ENCODE peak calls at places on chromosomes 16 and 17, in five cellular contexts. One of them, this sample, is unnamed.
A peak's percentile ranks its signal among the peaks of the same experiment; 100 is the strongest.

GRCh38 chr16:48365030-48365600 is 20.1 kb downstream of the SIAH1 start:
- DNase-seq in prostate gland: peak; percentile 52
- DNase-seq in activated naive CD4-positive, alpha-beta T cell treated with Interleukin-2 at 50 U/mL for 16 hours: no peak
- DNase-seq in OCI-LY7: no peak
- DNase-seq in activated CD4-positive, alpha-beta T cell treated with anti-CD3 and anti-CD28 coated beads, Interleukin-2, amount 50 U/mL, for 1 hour: no peak
- DNase-seq in this sample: no peak

GRCh38 chr17:33137411-33137810 is 145.8 kb downstream of the SPACA3 start:
- DNase-seq in prostate gland: no peak
- DNase-seq in activated CD4-positive, alpha-beta T cell treated with anti-CD3 and anti-CD28 coated beads, Interleukin-2, amount 50 U/mL, for 1 hour: no peak
- DNase-seq in OCI-LY7: no peak
- DNase-seq in activated naive CD4-positive, alpha-beta T cell treated with Interleukin-2 at 50 U/mL for 16 hours: no peak
- DNase-seq in this sample: no peak

GRCh38 chr16:70685938-70686375 is at the start of gene MTSS2:
- DNase-seq in prostate gland: peak; percentile 92
- DNase-seq in activated CD4-positive, alpha-beta T cell treated with anti-CD3 and anti-CD28 coated beads, Interleukin-2, amount 50 U/mL, for 1 hour: no peak
- DNase-seq in activated naive CD4-positive, alpha-beta T cell treated with Interleukin-2 at 50 U/mL for 16 hours: no peak
- DNase-seq in OCI-LY7: no peak
- DNase-seq in this sample: peak; percentile 90

GRCh38 chr17:67434061-67434525 is 57.0 kb downstream of the PITPNC1 start:
- DNase-seq in activated CD4-positive, alpha-beta T cell treated with anti-CD3 and anti-CD28 coated beads, Interleukin-2, amount 50 U/mL, for 1 hour: peak; percentile 50
- DNase-seq in activated naive CD4-positive, alpha-beta T cell treated with Interleukin-2 at 50 U/mL for 16 hours: peak; percentile 57
- DNase-seq in prostate gland: no peak
- DNase-seq in OCI-LY7: no peak
- DNase-seq in this sample: no peak

GRCh38 chr16:11218324-11218962 is 37.6 kb downstream of the SOCS1 start:
- DNase-seq in OCI-LY7: no peak
- DNase-seq in activated CD4-positive, alpha-beta T cell treated with anti-CD3 and anti-CD28 coated beads, Interleukin-2, amount 50 U/mL, for 1 hour: no peak
- DNase-seq in prostate gland: no peak
- DNase-seq in activated naive CD4-positive, alpha-beta T cell treated with Interleukin-2 at 50 U/mL for 16 hours: no peak
- DNase-seq in this sample: no peak

GRCh38 chr16:3068486-3068885 is 3.0 kb downstream of the IL32 start:
- DNase-seq in OCI-LY7: no peak
- DNase-seq in activated naive CD4-positive, alpha-beta T cell treated with Interleukin-2 at 50 U/mL for 16 hours: no peak
- DNase-seq in activated CD4-positive, alpha-beta T cell treated with anti-CD3 and anti-CD28 coated beads, Interleukin-2, amount 50 U/mL, for 1 hour: no peak
- DNase-seq in prostate gland: no peak
- DNase-seq in this sample: no peak

GRCh38 chr16:9374076-9374475 is 282.6 kb downstream of the HAPSTR1 start:
- DNase-seq in activated CD4-positive, alpha-beta T cell treated with anti-CD3 and anti-CD28 coated beads, Interleukin-2, amount 50 U/mL, for 1 hour: no peak
- DNase-seq in prostate gland: no peak
- DNase-seq in OCI-LY7: no peak
- DNase-seq in activated naive CD4-positive, alpha-beta T cell treated with Interleukin-2 at 50 U/mL for 16 hours: no peak
- DNase-seq in this sample: no peak

GRCh38 chr16:31083081-31083480 is 5.7 kb downstream of the PRSS53 start:
- DNase-seq in prostate gland: no peak
- DNase-seq in OCI-LY7: no peak
- DNase-seq in activated CD4-positive, alpha-beta T cell treated with anti-CD3 and anti-CD28 coated beads, Interleukin-2, amount 50 U/mL, for 1 hour: no peak
- DNase-seq in activated naive CD4-positive, alpha-beta T cell treated with Interleukin-2 at 50 U/mL for 16 hours: no peak
- DNase-seq in this sample: no peak

GRCh38 chr16:4261557-4262172 is 11.2 kb downstream of the TFAP4 start:
- DNase-seq in activated naive CD4-positive, alpha-beta T cell treated with Interleukin-2 at 50 U/mL for 16 hours: peak; percentile 29
- DNase-seq in prostate gland: no peak
- DNase-seq in activated CD4-positive, alpha-beta T cell treated with anti-CD3 and anti-CD28 coated beads, Interleukin-2, amount 50 U/mL, for 1 hour: peak; percentile 28
- DNase-seq in OCI-LY7: peak; percentile 20
- DNase-seq in this sample: peak; percentile 39

GRCh38 chr17:47704116-47704515 is 10.2 kb downstream of the TBKBP1 start:
- DNase-seq in activated CD4-positive, alpha-beta T cell treated with anti-CD3 and anti-CD28 coated beads, Interleukin-2, amount 50 U/mL, for 1 hour: no peak
- DNase-seq in OCI-LY7: peak; percentile 33
- DNase-seq in activated naive CD4-positive, alpha-beta T cell treated with Interleukin-2 at 50 U/mL for 16 hours: no peak
- DNase-seq in prostate gland: no peak
- DNase-seq in this sample: no peak

GRCh38 chr17:10316986-10317834 is 55.6 kb downstream of the MYH13 start:
- DNase-seq in activated CD4-positive, alpha-beta T cell treated with anti-CD3 and anti-CD28 coated beads, Interleukin-2, amount 50 U/mL, for 1 hour: peak; percentile 9
- DNase-seq in OCI-LY7: peak; percentile 30
- DNase-seq in prostate gland: peak; percentile 33
- DNase-seq in activated naive CD4-positive, alpha-beta T cell treated with Interleukin-2 at 50 U/mL for 16 hours: peak; percentile 29
- DNase-seq in this sample: peak; percentile 71

GRCh38 chr17:38712593-38712992 is 7.5 kb downstream of the MLLT6 start:
- DNase-seq in activated naive CD4-positive, alpha-beta T cell treated with Interleukin-2 at 50 U/mL for 16 hours: no peak
- DNase-seq in activated CD4-positive, alpha-beta T cell treated with anti-CD3 and anti-CD28 coated beads, Interleukin-2, amount 50 U/mL, for 1 hour: no peak
- DNase-seq in OCI-LY7: no peak
- DNase-seq in prostate gland: no peak
- DNase-seq in this sample: no peak

GRCh38 chr16:67406111-67406593 is 10.1 kb downstream of the ZDHHC1 start:
- DNase-seq in activated naive CD4-positive, alpha-beta T cell treated with Interleukin-2 at 50 U/mL for 16 hours: no peak
- DNase-seq in activated CD4-positive, alpha-beta T cell treated with anti-CD3 and anti-CD28 coated beads, Interleukin-2, amount 50 U/mL, for 1 hour: no peak
- DNase-seq in OCI-LY7: no peak
- DNase-seq in prostate gland: no peak
- DNase-seq in this sample: peak; percentile 79

GRCh38 chr17:59972778-59973177 is 8.2 kb upstream of the RNFT1 start:
- DNase-seq in activated naive CD4-positive, alpha-beta T cell treated with Interleukin-2 at 50 U/mL for 16 hours: no peak
- DNase-seq in prostate gland: no peak
- DNase-seq in activated CD4-positive, alpha-beta T cell treated with anti-CD3 and anti-CD28 coated beads, Interleukin-2, amount 50 U/mL, for 1 hour: no peak
- DNase-seq in OCI-LY7: no peak
- DNase-seq in this sample: no peak

GRCh38 chr16:68356249-68356918 is 45.6 kb downstream of the PRMT7 start:
- DNase-seq in prostate gland: no peak
- DNase-seq in activated naive CD4-positive, alpha-beta T cell treated with Interleukin-2 at 50 U/mL for 16 hours: peak; percentile 72
- DNase-seq in activated CD4-positive, alpha-beta T cell treated with anti-CD3 and anti-CD28 coated beads, Interleukin-2, amount 50 U/mL, for 1 hour: peak; percentile 45
- DNase-seq in OCI-LY7: peak; percentile 24
- DNase-seq in this sample: no peak

GRCh38 chr17:63622571-63623390 is 564 bp downstream of the MAP3K3 start:
- DNase-seq in prostate gland: peak; percentile 49
- DNase-seq in activated naive CD4-positive, alpha-beta T cell treated with Interleukin-2 at 50 U/mL for 16 hours: peak; percentile 73
- DNase-seq in activated CD4-positive, alpha-beta T cell treated with anti-CD3 and anti-CD28 coated beads, Interleukin-2, amount 50 U/mL, for 1 hour: peak; percentile 54
- DNase-seq in OCI-LY7: peak; percentile 55
- DNase-seq in this sample: peak; percentile 62

GRCh38 chr17:29621751-29622194 is 939 bp downstream of the CORO6 start:
- DNase-seq in prostate gland: no peak
- DNase-seq in activated CD4-positive, alpha-beta T cell treated with anti-CD3 and anti-CD28 coated beads, Interleukin-2, amount 50 U/mL, for 1 hour: no peak
- DNase-seq in activated naive CD4-positive, alpha-beta T cell treated with Interleukin-2 at 50 U/mL for 16 hours: no peak
- DNase-seq in OCI-LY7: no peak
- DNase-seq in this sample: no peak

GRCh38 chr16:58126451-58126968 is 2.7 kb downstream of the CFAP20 start:
- DNase-seq in prostate gland: no peak
- DNase-seq in activated naive CD4-positive, alpha-beta T cell treated with Interleukin-2 at 50 U/mL for 16 hours: no peak
- DNase-seq in OCI-LY7: no peak
- DNase-seq in activated CD4-positive, alpha-beta T cell treated with anti-CD3 and anti-CD28 coated beads, Interleukin-2, amount 50 U/mL, for 1 hour: no peak
- DNase-seq in this sample: no peak

GRCh38 chr17:2707721-2708584 is 3.6 kb downstream of the CLUH start:
- DNase-seq in activated CD4-positive, alpha-beta T cell treated with anti-CD3 and anti-CD28 coated beads, Interleukin-2, amount 50 U/mL, for 1 hour: no peak
- DNase-seq in activated naive CD4-positive, alpha-beta T cell treated with Interleukin-2 at 50 U/mL for 16 hours: no peak
- DNase-seq in OCI-LY7: peak; percentile 34
- DNase-seq in prostate gland: no peak
- DNase-seq in this sample: peak; percentile 44

GRCh38 chr16:3444032-3444388 is 530 bp downstream of the NAA60 start:
- DNase-seq in activated CD4-positive, alpha-beta T cell treated with anti-CD3 and anti-CD28 coated beads, Interleukin-2, amount 50 U/mL, for 1 hour: no peak
- DNase-seq in OCI-LY7: peak; percentile 51
- DNase-seq in prostate gland: no peak
- DNase-seq in activated naive CD4-positive, alpha-beta T cell treated with Interleukin-2 at 50 U/mL for 16 hours: peak; percentile 51
- DNase-seq in this sample: no peak

GRCh38 chr16:57303910-57304168 is 19.4 kb upstream of the PLLP start:
- DNase-seq in activated CD4-positive, alpha-beta T cell treated with anti-CD3 and anti-CD28 coated beads, Interleukin-2, amount 50 U/mL, for 1 hour: no peak
- DNase-seq in OCI-LY7: no peak
- DNase-seq in activated naive CD4-positive, alpha-beta T cell treated with Interleukin-2 at 50 U/mL for 16 hours: no peak
- DNase-seq in prostate gland: no peak
- DNase-seq in this sample: no peak

GRCh38 chr17:49197346-49197998 is 12.9 kb downstream of the GNGT2 start:
- DNase-seq in activated CD4-positive, alpha-beta T cell treated with anti-CD3 and anti-CD28 coated beads, Interleukin-2, amount 50 U/mL, for 1 hour: no peak
- DNase-seq in activated naive CD4-positive, alpha-beta T cell treated with Interleukin-2 at 50 U/mL for 16 hours: no peak
- DNase-seq in OCI-LY7: no peak
- DNase-seq in prostate gland: no peak
- DNase-seq in this sample: no peak

GRCh38 chr16:50842589-50842988 is 100.7 kb downstream of the CYLD start:
- DNase-seq in activated CD4-positive, alpha-beta T cell treated with anti-CD3 and anti-CD28 coated beads, Interleukin-2, amount 50 U/mL, for 1 hour: no peak
- DNase-seq in prostate gland: no peak
- DNase-seq in OCI-LY7: no peak
- DNase-seq in activated naive CD4-positive, alpha-beta T cell treated with Interleukin-2 at 50 U/mL for 16 hours: peak; percentile 13
- DNase-seq in this sample: no peak

GRCh38 chr17:28675980-28676379 is 14.0 kb downstream of the SUPT6H start:
- DNase-seq in activated naive CD4-positive, alpha-beta T cell treated with Interleukin-2 at 50 U/mL for 16 hours: no peak
- DNase-seq in OCI-LY7: peak; percentile 56
- DNase-seq in activated CD4-positive, alpha-beta T cell treated with anti-CD3 and anti-CD28 coated beads, Interleukin-2, amount 50 U/mL, for 1 hour: no peak
- DNase-seq in prostate gland: no peak
- DNase-seq in this sample: no peak

GRCh38 chr16:28845173-28846079 is 722 bp downstream of the TUFM start:
- DNase-seq in activated naive CD4-positive, alpha-beta T cell treated with Interleukin-2 at 50 U/mL for 16 hours: peak; percentile 52
- DNase-seq in OCI-LY7: peak; percentile 65
- DNase-seq in activated CD4-positive, alpha-beta T cell treated with anti-CD3 and anti-CD28 coated beads, Interleukin-2, amount 50 U/mL, for 1 hour: no peak
- DNase-seq in prostate gland: no peak
- DNase-seq in this sample: no peak

GRCh38 chr16:54434859-54435258 is 148.3 kb upstream of the IRX3 start:
- DNase-seq in OCI-LY7: no peak
- DNase-seq in prostate gland: no peak
- DNase-seq in activated naive CD4-positive, alpha-beta T cell treated with Interleukin-2 at 50 U/mL for 16 hours: no peak
- DNase-seq in activated CD4-positive, alpha-beta T cell treated with anti-CD3 and anti-CD28 coated beads, Interleukin-2, amount 50 U/mL, for 1 hour: no peak
- DNase-seq in this sample: no peak

GRCh38 chr16:68651136-68651535 is 6.0 kb downstream of the CDH3 start:
- DNase-seq in prostate gland: no peak
- DNase-seq in activated naive CD4-positive, alpha-beta T cell treated with Interleukin-2 at 50 U/mL for 16 hours: no peak
- DNase-seq in OCI-LY7: no peak
- DNase-seq in activated CD4-positive, alpha-beta T cell treated with anti-CD3 and anti-CD28 coated beads, Interleukin-2, amount 50 U/mL, for 1 hour: no peak
- DNase-seq in this sample: no peak

GRCh38 chr17:80017226-80018010 is 18.3 kb downstream of the TBC1D16 start:
- DNase-seq in prostate gland: no peak
- DNase-seq in activated naive CD4-positive, alpha-beta T cell treated with Interleukin-2 at 50 U/mL for 16 hours: no peak
- DNase-seq in activated CD4-positive, alpha-beta T cell treated with anti-CD3 and anti-CD28 coated beads, Interleukin-2, amount 50 U/mL, for 1 hour: no peak
- DNase-seq in OCI-LY7: no peak
- DNase-seq in this sample: no peak

GRCh38 chr16:3665508-3665907 is 11.0 kb downstream of the DNASE1 start:
- DNase-seq in activated CD4-positive, alpha-beta T cell treated with anti-CD3 and anti-CD28 coated beads, Interleukin-2, amount 50 U/mL, for 1 hour: peak; percentile 38
- DNase-seq in activated naive CD4-positive, alpha-beta T cell treated with Interleukin-2 at 50 U/mL for 16 hours: peak; percentile 16
- DNase-seq in OCI-LY7: peak; percentile 57
- DNase-seq in prostate gland: no peak
- DNase-seq in this sample: no peak

GRCh38 chr16:83968483-83968865 is 430 bp downstream of the NECAB2 start:
- DNase-seq in prostate gland: no peak
- DNase-seq in activated naive CD4-positive, alpha-beta T cell treated with Interleukin-2 at 50 U/mL for 16 hours: no peak
- DNase-seq in OCI-LY7: no peak
- DNase-seq in activated CD4-positive, alpha-beta T cell treated with anti-CD3 and anti-CD28 coated beads, Interleukin-2, amount 50 U/mL, for 1 hour: no peak
- DNase-seq in this sample: no peak

GRCh38 chr16:75319513-75320401 is 68.3 kb upstream of the BCAR1 start:
- DNase-seq in activated naive CD4-positive, alpha-beta T cell treated with Interleukin-2 at 50 U/mL for 16 hours: no peak
- DNase-seq in OCI-LY7: peak; percentile 42
- DNase-seq in prostate gland: no peak
- DNase-seq in activated CD4-positive, alpha-beta T cell treated with anti-CD3 and anti-CD28 coated beads, Interleukin-2, amount 50 U/mL, for 1 hour: no peak
- DNase-seq in this sample: no peak

GRCh38 chr17:37358098-37358829 is 17.5 kb upstream of the C17orf78 start:
- DNase-seq in activated naive CD4-positive, alpha-beta T cell treated with Interleukin-2 at 50 U/mL for 16 hours: peak; percentile 40
- DNase-seq in activated CD4-positive, alpha-beta T cell treated with anti-CD3 and anti-CD28 coated beads, Interleukin-2, amount 50 U/mL, for 1 hour: peak; percentile 12
- DNase-seq in prostate gland: peak; percentile 68
- DNase-seq in OCI-LY7: peak; percentile 53
- DNase-seq in this sample: peak; percentile 47

GRCh38 chr16:4461250-4462085 is 13.0 kb downstream of the NMRAL1 start:
- DNase-seq in activated naive CD4-positive, alpha-beta T cell treated with Interleukin-2 at 50 U/mL for 16 hours: no peak
- DNase-seq in activated CD4-positive, alpha-beta T cell treated with anti-CD3 and anti-CD28 coated beads, Interleukin-2, amount 50 U/mL, for 1 hour: no peak
- DNase-seq in prostate gland: no peak
- DNase-seq in OCI-LY7: peak; percentile 58
- DNase-seq in this sample: no peak

GRCh38 chr16:29664133-29664912 is 1.3 kb downstream of the SPN start:
- DNase-seq in prostate gland: no peak
- DNase-seq in OCI-LY7: peak; percentile 83
- DNase-seq in activated naive CD4-positive, alpha-beta T cell treated with Interleukin-2 at 50 U/mL for 16 hours: peak; percentile 62
- DNase-seq in activated CD4-positive, alpha-beta T cell treated with anti-CD3 and anti-CD28 coated beads, Interleukin-2, amount 50 U/mL, for 1 hour: peak; percentile 40
- DNase-seq in this sample: no peak

GRCh38 chr17:64212122-64212521 is 50.9 kb downstream of the TEX2 start:
- DNase-seq in activated CD4-positive, alpha-beta T cell treated with anti-CD3 and anti-CD28 coated beads, Interleukin-2, amount 50 U/mL, for 1 hour: no peak
- DNase-seq in OCI-LY7: no peak
- DNase-seq in activated naive CD4-positive, alpha-beta T cell treated with Interleukin-2 at 50 U/mL for 16 hours: no peak
- DNase-seq in prostate gland: no peak
- DNase-seq in this sample: no peak

GRCh38 chr17:67542219-67543114 is 165.4 kb downstream of the PITPNC1 start:
- DNase-seq in OCI-LY7: no peak
- DNase-seq in prostate gland: no peak
- DNase-seq in activated CD4-positive, alpha-beta T cell treated with anti-CD3 and anti-CD28 coated beads, Interleukin-2, amount 50 U/mL, for 1 hour: no peak
- DNase-seq in activated naive CD4-positive, alpha-beta T cell treated with Interleukin-2 at 50 U/mL for 16 hours: peak; percentile 10
- DNase-seq in this sample: no peak

GRCh38 chr16:89114159-89114981 is 20.7 kb downstream of the ACSF3 start:
- DNase-seq in activated CD4-positive, alpha-beta T cell treated with anti-CD3 and anti-CD28 coated beads, Interleukin-2, amount 50 U/mL, for 1 hour: peak; percentile 43
- DNase-seq in OCI-LY7: peak; percentile 40
- DNase-seq in activated naive CD4-positive, alpha-beta T cell treated with Interleukin-2 at 50 U/mL for 16 hours: no peak
- DNase-seq in prostate gland: no peak
- DNase-seq in this sample: no peak